ENCODE peak calls at places on chromosomes 1 and 21, in four cellular contexts. W is neural progenitor cell, H is Panc1, G is mesenchymal stem cell. L is an unnamed sample. For H3K4me1, the result is how much of the 10 kb centered on the place peaks cover.

GRCh38 chr1:98086156-98086555 is 165.3 kb upstream of the DPYD start:
- DNase-seq in W (no peak), H (no peak), G (peak), L (peak)

GRCh38 chr1:107139833-107140702 is 771 bp upstream of the NTNG1 start:
- DNase-seq in G (peak), H (no peak), W (peak), L (peak)

GRCh38 chr1:237181731-237182317 is 139.8 kb downstream of the RYR2 start:
- DNase-seq in W (no peak), G (peak), H (no peak), L (no peak)

GRCh38 chr1:155856975-155857930 is at the start of gene GON4L:
- DNase-seq in H (peak), G (peak), W (peak), L (peak)

GRCh38 chr1:223429313-223429731 is 36.1 kb downstream of the CCDC185 start:
- DNase-seq in W (no peak), H (no peak), G (no peak), L (peak)

GRCh38 chr1:204074274-204075115 is 1.6 kb downstream of the SOX13 start:
- DNase-seq in G (peak), H (no peak), W (peak), L (peak)

GRCh38 chr1:161206411-161207140 is 4.4 kb downstream of the NDUFS2 start:
- DNase-seq in G (peak), H (no peak), W (no peak), L (no peak)

GRCh38 chr1:25998075-25998761 is 355 bp upstream of the PAFAH2 start:
- DNase-seq in G (peak), W (peak), H (peak), L (peak)

GRCh38 chr1:186008920-186009737 is 274.9 kb downstream of the HMCN1 start:
- DNase-seq in G (no peak), W (no peak), H (no peak), L (peak)

GRCh38 chr1:67313934-67314671 is 6.4 kb downstream of the IL12RB2 start:
- DNase-seq in G (no peak), H (no peak), W (no peak), L (no peak)

DNA sequence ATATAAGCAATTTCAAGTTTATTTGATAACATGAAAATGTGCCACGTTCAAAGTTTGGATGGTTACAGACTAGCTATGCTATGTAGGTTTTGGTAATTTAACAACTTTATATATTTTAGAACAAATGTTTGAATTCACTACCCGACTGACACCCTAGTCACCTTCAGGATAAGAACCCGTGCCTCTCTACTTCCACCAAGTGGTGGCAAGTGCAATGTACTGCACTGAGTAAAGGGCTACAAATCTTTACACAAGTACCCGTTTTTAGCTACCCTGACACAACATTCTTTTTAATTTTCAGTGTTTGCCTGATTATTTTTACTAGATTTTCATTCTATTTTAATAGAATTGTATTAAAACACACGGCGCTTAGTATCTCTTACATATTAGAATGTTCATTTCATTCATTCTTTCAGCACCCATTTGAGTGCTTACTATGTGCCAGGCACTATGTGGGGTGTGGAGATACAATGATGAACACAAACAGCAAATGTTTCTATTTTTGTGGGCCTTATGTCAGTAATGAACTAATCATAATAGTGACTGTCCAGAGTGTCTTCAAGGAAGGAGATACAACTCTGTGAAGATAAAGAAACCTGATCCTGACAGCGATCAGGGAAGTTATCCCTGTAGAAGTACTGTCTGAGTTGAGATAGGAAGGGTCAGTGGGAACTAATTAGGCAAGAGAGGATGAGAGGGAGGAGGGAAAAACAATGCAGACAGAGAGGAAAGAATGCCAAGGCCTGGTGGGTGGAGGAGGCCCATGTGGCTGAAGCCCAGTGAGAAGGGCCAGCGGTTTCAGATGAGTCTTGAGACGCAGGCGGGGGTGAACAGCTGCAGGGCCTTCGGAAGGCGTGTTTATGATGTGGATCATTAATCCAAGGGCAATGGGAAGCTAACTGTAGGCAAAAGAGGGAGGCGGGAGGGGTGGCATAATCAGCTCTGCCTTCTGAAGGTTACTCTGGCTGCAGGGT is 3.8 kb downstream of the LCA5L start:
- DNase-seq in H (peak), G (peak), W (peak), L (peak)
- H3K4me1 ChIP-seq in H (under half), G (under half), W (under half), L (under half)

GRCh38 chr1:17547271-17547670 is 7.8 kb downstream of the ARHGEF10L start:
- DNase-seq in H (no peak), G (no peak), W (peak), L (no peak)

GRCh38 chr1:17545354-17545753 is 5.9 kb downstream of the ARHGEF10L start:
- DNase-seq in G (peak), W (no peak), H (no peak), L (no peak)

GRCh38 chr1:17551755-17552234 is 12.3 kb downstream of the ARHGEF10L start:
- DNase-seq in H (no peak), G (peak), W (no peak), L (no peak)

GRCh38 chr1:17550684-17551584 is 11.4 kb downstream of the ARHGEF10L start:
- DNase-seq in W (no peak), H (no peak), G (no peak), L (no peak)

GRCh38 chr1:17549384-17549783 is 9.9 kb downstream of the ARHGEF10L start:
- DNase-seq in G (no peak), H (no peak), W (no peak), L (no peak)
- H3K4me1 ChIP-seq in G (under half), H (under half), W (under half), L (under half)

DNA sequence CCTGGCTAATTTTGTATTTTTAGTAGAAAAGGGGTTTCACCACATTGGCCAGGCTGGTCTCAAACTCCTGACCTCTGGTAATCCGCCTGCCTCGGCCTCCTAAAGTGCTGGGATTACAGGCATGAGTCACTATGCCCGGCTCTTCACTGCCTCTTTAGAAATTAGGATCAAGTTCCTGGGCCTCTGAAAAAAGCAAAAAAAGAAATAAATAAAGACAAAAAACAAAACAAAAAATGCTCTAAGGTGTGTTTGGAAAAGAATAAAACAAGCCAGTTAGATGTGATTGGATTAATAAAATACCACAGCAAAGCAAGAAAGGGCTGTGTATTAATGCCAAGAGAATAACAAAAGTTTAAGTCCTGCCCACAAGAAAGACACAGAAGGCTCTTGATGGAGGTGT is 4.2 kb upstream of the ABCB10 start:
- DNase-seq in G (peak), H (no peak), W (no peak), L (no peak)
- H3K4me1 ChIP-seq in G (under half), H (under half), W (under half), L (under half)

DNA sequence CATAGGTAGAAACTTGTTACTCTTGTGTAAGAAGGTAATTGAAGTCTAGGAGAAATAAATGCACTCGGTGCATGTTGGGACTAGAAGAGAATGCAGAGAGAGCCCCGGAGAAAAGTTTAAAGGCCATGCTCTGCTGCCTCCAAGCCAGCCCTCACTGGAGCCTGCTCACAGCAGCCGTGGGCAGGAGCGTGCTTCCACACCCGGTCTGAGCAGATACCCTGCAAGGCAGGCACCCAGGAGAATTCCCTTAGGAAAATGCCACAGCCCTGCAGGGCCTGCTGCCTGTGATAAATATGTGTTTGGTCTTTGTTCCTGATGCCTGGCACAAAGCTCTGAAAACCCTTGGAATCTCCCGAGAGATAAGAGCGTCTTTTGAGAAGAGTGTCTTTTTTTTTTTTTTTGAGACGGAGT is 22.8 kb downstream of the C2CD2 start:
- DNase-seq in W (no peak), H (no peak), G (peak), L (no peak)
- H3K4me1 ChIP-seq in W (under half), H (under half), G (under half), L (under half)

DNA sequence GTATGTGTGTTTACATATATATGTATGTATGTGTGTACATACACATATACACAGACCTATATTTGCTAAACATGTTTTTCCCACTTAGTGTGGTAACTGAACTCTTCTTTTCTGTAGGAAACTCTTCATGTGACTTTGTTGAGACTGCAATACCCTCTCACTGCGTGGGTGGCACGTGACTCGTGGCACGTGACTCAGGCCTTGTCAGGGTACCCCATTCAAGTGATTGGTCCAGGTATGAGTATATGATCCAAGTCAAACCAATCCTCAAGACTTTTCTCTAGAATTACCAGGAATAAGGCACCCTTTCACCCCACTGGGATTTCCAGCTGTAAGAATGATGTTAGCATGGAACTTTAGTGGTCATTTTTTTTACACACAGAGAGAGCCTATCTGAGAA is 149.2 kb upstream of the KCNK2 start:
- DNase-seq in H (no peak), G (no peak), W (no peak), L (no peak)
- H3K4me1 ChIP-seq in H (under half), G (under half), W (under half), L (under half)

GRCh38 chr1:54304518-54304917 is 101.7 kb downstream of the SSBP3 start:
- DNase-seq in G (no peak), W (no peak), H (no peak), L (no peak)

GRCh38 chr1:54302951-54303843 is 103.0 kb downstream of the SSBP3 start:
- DNase-seq in G (peak), W (no peak), H (no peak), L (no peak)

GRCh38 chr1:54307305-54307704 is 98.9 kb downstream of the SSBP3 start:
- DNase-seq in G (no peak), H (no peak), W (no peak), L (no peak)

GRCh38 chr1:54302549-54302948 is 102.6 kb downstream of the MRPL37 start:
- DNase-seq in H (no peak), G (no peak), W (no peak), L (no peak)

GRCh38 chr1:54305906-54306514 is 100.2 kb downstream of the SSBP3 start:
- DNase-seq in H (no peak), G (no peak), W (no peak), L (no peak)
- H3K4me1 ChIP-seq in H (under half), G (under half), W (under half), L (under half)

DNA sequence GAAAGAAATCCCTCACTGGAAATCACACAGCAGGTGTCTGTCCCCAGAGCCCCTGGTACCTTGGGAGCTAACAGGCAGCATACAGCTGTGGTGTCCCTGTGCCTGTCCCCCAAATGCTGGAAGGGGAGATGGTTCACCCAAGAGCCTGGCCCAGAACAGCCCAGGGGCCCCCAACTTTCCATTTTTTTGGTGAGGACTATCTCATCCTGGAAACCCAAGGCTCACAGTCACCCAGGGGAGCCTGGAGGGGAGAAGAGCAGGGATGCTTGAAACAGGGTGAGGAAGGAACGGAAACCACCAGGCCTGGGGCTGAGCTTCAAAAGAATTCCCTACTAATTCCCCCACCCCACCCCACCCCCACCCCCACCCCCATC is 3.6 kb downstream of the SDC3 start:
- DNase-seq in W (no peak), H (no peak), G (no peak), L (no peak)
- H3K4me1 ChIP-seq in W (under half), H (under half), G (under half), L (under half)

GRCh38 chr1:43530483-43531452 is at the start of gene PTPRF:
- DNase-seq in H (no peak), G (peak), W (peak), L (peak)
- H3K4me1 ChIP-seq in H (under half), G (under half), W (under half), L (under half)

GRCh38 chr1:209655832-209656231 is 3.6 kb upstream of the LAMB3 start:
- DNase-seq in G (no peak), H (no peak), W (no peak), L (no peak)

GRCh38 chr1:209659909-209660308 is 7.7 kb upstream of the LAMB3 start:
- DNase-seq in W (peak), G (peak), H (no peak), L (no peak)

GRCh38 chr1:209657140-209657879 is 5.1 kb upstream of the LAMB3 start:
- DNase-seq in H (no peak), W (no peak), G (peak), L (no peak)

GRCh38 chr1:209655412-209655811 is 3.2 kb upstream of the LAMB3 start:
- DNase-seq in G (no peak), W (no peak), H (no peak), L (no peak)

DNA sequence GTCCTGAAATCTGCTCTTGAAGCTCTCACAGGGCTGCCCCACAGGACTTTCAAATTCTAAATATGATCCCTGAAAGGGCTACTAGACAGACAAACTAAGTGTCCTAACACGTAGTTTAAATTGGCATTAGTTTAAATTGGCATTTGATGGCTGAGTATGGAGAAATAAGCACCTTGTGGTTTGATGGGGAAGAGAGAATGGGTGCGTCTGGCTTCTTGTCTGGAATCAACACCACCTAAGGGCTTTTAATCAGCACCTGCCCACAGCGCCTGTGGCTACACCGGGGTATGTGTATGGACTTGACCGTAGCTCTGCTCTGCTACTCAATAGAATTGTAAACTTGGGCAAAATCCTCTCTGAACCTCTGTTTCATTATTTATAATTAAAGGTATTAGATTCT is 5.7 kb upstream of the LAMB3 start:
- DNase-seq in H (no peak), W (no peak), G (no peak), L (no peak)
- H3K4me1 ChIP-seq in H (under half), W (under half), G (under half), L (under half)

L was measured in astrocyte.